ENCODE peak calls at places on chromosomes 5 and 9, in seven cellular contexts. H is HepG2, F is GM12892, C is H1, M is K562, X is SK-N-SH, O is GM12878. P is an unnamed sample.

GRCh38 chr5:155729684-155730059 is 597.3 kb upstream of the SGCD start:
- DNase-seq in H (no peak), F (no peak), C (no peak), M (no peak), X (peak; percentile 26), O (no peak), P (no peak)

GRCh38 chr9:114991861-114992260 is 61.5 kb upstream of the TNFSF8 start:
- DNase-seq in H (no peak), F (no peak), C (no peak), M (no peak), X (no peak), O (no peak), P (no peak)

GRCh38 chr5:51392689-51393199 is 9.5 kb downstream of the ISL1 start:
- DNase-seq in H (no peak), F (no peak), C (no peak), M (no peak), X (no peak), O (no peak), P (no peak)

GRCh38 chr5:124043456-124043855 is 531.5 kb downstream of the CSNK1G3 start:
- DNase-seq in H (peak; percentile 2), F (no peak), C (peak; percentile 17), M (no peak), X (peak; percentile 2), O (no peak), P (no peak)

GRCh38 chr9:96480736-96481135 is 30.8 kb downstream of the HABP4 start:
- DNase-seq in H (no peak), F (no peak), C (no peak), M (no peak), X (no peak), O (no peak), P (no peak)

GRCh38 chr5:78916044-78916443 is 69.1 kb downstream of the ARSB start:
- DNase-seq in H (no peak), F (no peak), C (no peak), M (no peak), X (no peak), O (no peak), P (no peak)

GRCh38 chr5:131756942-131757341 is 39.9 kb downstream of the FNIP1 start:
- DNase-seq in H (no peak), F (no peak), C (no peak), M (peak; percentile 21), X (no peak), O (no peak), P (no peak)

GRCh38 chr5:124453221-124454032 is 293.0 kb downstream of the ZNF608 start:
- DNase-seq in H (no peak), F (peak; percentile 8), C (no peak), M (no peak), X (no peak), O (peak; percentile 83), P (no peak)

GRCh38 chr5:93251347-93251746 is 329.7 kb downstream of the NR2F1-AS1 start:
- DNase-seq in H (no peak), F (no peak), C (no peak), M (no peak), X (no peak), O (no peak), P (no peak)

DNA sequence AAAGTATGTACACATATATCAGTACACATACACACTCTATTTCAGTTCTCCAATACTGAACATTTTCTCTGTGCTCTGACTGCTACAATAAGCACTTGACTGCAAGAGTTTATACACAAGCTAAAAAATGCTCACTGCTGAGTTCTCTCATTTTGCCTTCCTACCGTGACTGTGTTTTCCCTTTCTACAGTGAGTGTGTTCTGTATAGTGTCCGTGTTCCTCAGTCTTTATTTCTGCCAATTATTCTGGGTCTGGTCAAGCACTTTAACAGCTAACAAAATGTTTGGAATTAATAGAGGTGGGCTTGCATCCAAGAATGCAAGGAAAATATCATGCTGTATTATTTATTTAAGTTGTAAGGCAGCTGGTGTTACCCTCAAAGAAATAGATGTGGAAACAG is 217.0 kb upstream of the NREP start:
- DNase-seq in H (no peak), F (no peak), C (no peak), M (no peak), X (no peak), O (no peak), P (no peak)
- TF ChIP-seq TAF1 in H (no peak), F (no peak), C (no peak), M (no peak), X (no peak), O (no peak), P (no peak)

DNA sequence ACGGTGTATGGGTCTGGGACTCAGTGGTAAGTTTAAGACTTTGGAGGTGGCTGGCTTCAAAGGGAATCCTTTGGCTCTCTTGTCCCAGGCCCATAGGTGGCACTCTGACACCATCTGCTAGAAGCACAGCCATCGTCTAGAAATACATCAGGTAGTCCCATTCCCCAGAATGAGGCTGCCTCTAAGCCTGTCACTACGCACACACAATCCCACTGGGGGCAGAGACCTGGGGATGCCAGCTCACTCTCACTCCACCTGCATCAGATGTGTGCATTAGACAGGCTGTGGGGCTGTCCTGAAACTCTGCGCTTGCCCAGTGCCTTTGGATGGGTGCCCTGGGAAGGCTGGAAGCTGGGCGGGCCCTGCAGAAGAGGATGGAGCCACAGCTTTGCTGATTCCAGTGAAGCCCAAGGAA is 127.5 kb upstream of the PANK3 start:
- DNase-seq in H (peak; percentile 25), F (no peak), C (peak; percentile 9), M (no peak), X (peak; percentile 43), O (no peak), P (no peak)
- TF ChIP-seq TAF1 in H (no peak), F (no peak), C (no peak), M (no peak), X (no peak), O (no peak), P (no peak)

GRCh38 chr9:18821794-18822193 is 211.2 kb downstream of the SAXO1 start:
- DNase-seq in H (peak; percentile 35), F (no peak), C (no peak), M (no peak), X (no peak), O (no peak), P (no peak)
- TF ChIP-seq TAF1 in H (no peak), F (no peak), C (no peak), M (no peak), X (no peak), O (no peak), P (no peak)

GRCh38 chr9:15935661-15936315 is 382.9 kb downstream of the CCDC171 start:
- DNase-seq in H (no peak), F (no peak), C (no peak), M (no peak), X (no peak), O (no peak), P (no peak)
- TF ChIP-seq TAF1 in H (no peak), F (no peak), C (no peak), M (no peak), X (no peak), O (no peak), P (no peak)

GRCh38 chr5:74421365-74421764 is 219.2 kb downstream of the ENC1 start:
- DNase-seq in H (no peak), F (no peak), C (no peak), M (no peak), X (no peak), O (no peak), P (no peak)

GRCh38 chr5:74422030-74422429 is 218.5 kb downstream of the ENC1 start:
- DNase-seq in H (no peak), F (no peak), C (no peak), M (no peak), X (no peak), O (no peak), P (no peak)

GRCh38 chr5:74423383-74423782 is 217.1 kb downstream of the ENC1 start:
- DNase-seq in H (no peak), F (no peak), C (no peak), M (no peak), X (no peak), O (no peak), P (no peak)

GRCh38 chr5:74422671-74423070 is 217.9 kb downstream of the ENC1 start:
- DNase-seq in H (no peak), F (no peak), C (no peak), M (no peak), X (no peak), O (no peak), P (no peak)

GRCh38 chr5:74424162-74424868 is 216.2 kb downstream of the ENC1 start:
- DNase-seq in H (peak; percentile 75), F (no peak), C (no peak), M (no peak), X (no peak), O (no peak), P (no peak)
- TF ChIP-seq TAF1 in H (no peak), F (no peak), C (no peak), M (no peak), X (no peak), O (no peak), P (no peak)